ENCODE peak calls at places on chromosomes 6 and 20, in six cellular contexts. B is GM12878, E is Panc1, X is prostate gland, M is stomach, S is HepG2. K is an unnamed sample.

GRCh38 chr6:111838749-111839484 is 34.3 kb downstream of the FYN start:
- DNase-seq in B (no peak), E (no peak), X (no peak), M (no peak), S (no peak), K (no peak)

GRCh38 chr6:27495386-27496135 is 22.7 kb upstream of the ZNF184 start:
- DNase-seq in B (peak), E (peak), X (no peak), M (no peak), S (peak), K (no peak)

GRCh38 chr6:4370066-4370465 is 234.7 kb upstream of the ECI2 start:
- DNase-seq in B (no peak), E (no peak), X (no peak), M (no peak), S (no peak), K (no peak)

GRCh38 chr20:3747471-3747870 is 15.0 kb downstream of the HSPA12B start:
- DNase-seq in B (no peak), E (no peak), X (no peak), M (no peak), S (no peak), K (no peak)

GRCh38 chr20:50174456-50174855 is 16.2 kb upstream of the CEBPB start:
- DNase-seq in B (no peak), E (no peak), X (no peak), M (no peak), S (no peak), K (peak)

GRCh38 chr6:134176283-134176975 is 124.0 kb upstream of the SLC2A12 start:
- DNase-seq in B (no peak), E (no peak), X (peak), M (peak), S (no peak), K (no peak)

GRCh38 chr6:31541059-31541657 is 645 bp downstream of the DDX39B start:
- DNase-seq in B (no peak), E (no peak), X (peak), M (no peak), S (peak), K (no peak)

GRCh38 chr6:19754686-19755085 is 82.5 kb upstream of the ID4 start:
- DNase-seq in B (no peak), E (no peak), X (no peak), M (no peak), S (no peak), K (no peak)

GRCh38 chr20:37298190-37298939 is 8.9 kb downstream of the MANBAL start:
- DNase-seq in B (no peak), E (no peak), X (no peak), M (peak), S (no peak), K (no peak)

GRCh38 chr20:9043364-9043763 is 25.5 kb upstream of the PLCB4 start:
- DNase-seq in B (no peak), E (no peak), X (no peak), M (no peak), S (no peak), K (no peak)

GRCh38 chr6:24257282-24257681 is 100.6 kb downstream of the DCDC2 start:
- DNase-seq in B (no peak), E (no peak), X (no peak), M (no peak), S (peak), K (no peak)

GRCh38 chr6:169700296-169700695 is 1.5 kb downstream of the WDR27 start:
- DNase-seq in B (no peak), E (no peak), X (no peak), M (no peak), S (no peak), K (no peak)

GRCh38 chr6:75317503-75318206 is 33.1 kb upstream of the TMEM30A start:
- DNase-seq in B (no peak), E (no peak), X (no peak), M (no peak), S (no peak), K (no peak)

GRCh38 chr6:128290221-128290620 is 230.2 kb downstream of the PTPRK start:
- DNase-seq in B (no peak), E (no peak), X (no peak), M (no peak), S (no peak), K (no peak)

GRCh38 chr6:9025796-9026195 is 590.5 kb upstream of the SLC35B3 start:
- DNase-seq in B (no peak), E (no peak), X (no peak), M (no peak), S (no peak), K (no peak)

GRCh38 chr6:169427856-169428255 is 174.2 kb upstream of the THBS2 start:
- DNase-seq in B (no peak), E (no peak), X (no peak), M (no peak), S (no peak), K (no peak)

GRCh38 chr20:59020938-59021551 is 1.8 kb downstream of the TUBB1 start:
- DNase-seq in B (no peak), E (no peak), X (no peak), M (no peak), S (no peak), K (no peak)

GRCh38 chr6:160030103-160030502 is 61.2 kb downstream of the IGF2R start:
- DNase-seq in B (no peak), E (no peak), X (no peak), M (peak), S (no peak), K (peak)

GRCh38 chr6:148223424-148223842 is 119.2 kb upstream of the SASH1 start:
- DNase-seq in B (no peak), E (no peak), X (no peak), M (no peak), S (no peak), K (no peak)

GRCh38 chr6:142945446-142946180 is 637 bp upstream of the HIVEP2 start:
- DNase-seq in B (no peak), E (no peak), X (peak), M (peak), S (no peak), K (peak)

GRCh38 chr20:62027116-62027515 is 38.6 kb downstream of the TAF4 start:
- DNase-seq in B (no peak), E (no peak), X (no peak), M (no peak), S (no peak), K (no peak)

GRCh38 chr6:82371799-82372508 is 8.3 kb downstream of the TPBG start:
- DNase-seq in B (no peak), E (no peak), X (no peak), M (no peak), S (no peak), K (no peak)

GRCh38 chr6:136073216-136073615 is 176.9 kb downstream of the MTFR2 start:
- DNase-seq in B (no peak), E (no peak), X (no peak), M (no peak), S (no peak), K (no peak)

GRCh38 chr20:53708129-53708968 is 114.7 kb upstream of the ZNF217 start:
- DNase-seq in B (peak), E (no peak), X (no peak), M (no peak), S (no peak), K (no peak)

GRCh38 chr6:161434921-161435411 is 161.1 kb upstream of the AGPAT4 start:
- DNase-seq in B (no peak), E (no peak), X (peak), M (no peak), S (no peak), K (no peak)

GRCh38 chr6:149884215-149884614 is 13.7 kb downstream of the RAET1E start:
- DNase-seq in B (no peak), E (no peak), X (no peak), M (peak), S (no peak), K (no peak)

GRCh38 chr6:35485402-35485877 is 11.4 kb downstream of the TEAD3 start:
- DNase-seq in B (no peak), E (no peak), X (no peak), M (peak), S (no peak), K (no peak)
- H3K4me3 ChIP-seq in B (no peak), E (no peak), X (no peak), M (peak), S (no peak), K (peak)

DNA sequence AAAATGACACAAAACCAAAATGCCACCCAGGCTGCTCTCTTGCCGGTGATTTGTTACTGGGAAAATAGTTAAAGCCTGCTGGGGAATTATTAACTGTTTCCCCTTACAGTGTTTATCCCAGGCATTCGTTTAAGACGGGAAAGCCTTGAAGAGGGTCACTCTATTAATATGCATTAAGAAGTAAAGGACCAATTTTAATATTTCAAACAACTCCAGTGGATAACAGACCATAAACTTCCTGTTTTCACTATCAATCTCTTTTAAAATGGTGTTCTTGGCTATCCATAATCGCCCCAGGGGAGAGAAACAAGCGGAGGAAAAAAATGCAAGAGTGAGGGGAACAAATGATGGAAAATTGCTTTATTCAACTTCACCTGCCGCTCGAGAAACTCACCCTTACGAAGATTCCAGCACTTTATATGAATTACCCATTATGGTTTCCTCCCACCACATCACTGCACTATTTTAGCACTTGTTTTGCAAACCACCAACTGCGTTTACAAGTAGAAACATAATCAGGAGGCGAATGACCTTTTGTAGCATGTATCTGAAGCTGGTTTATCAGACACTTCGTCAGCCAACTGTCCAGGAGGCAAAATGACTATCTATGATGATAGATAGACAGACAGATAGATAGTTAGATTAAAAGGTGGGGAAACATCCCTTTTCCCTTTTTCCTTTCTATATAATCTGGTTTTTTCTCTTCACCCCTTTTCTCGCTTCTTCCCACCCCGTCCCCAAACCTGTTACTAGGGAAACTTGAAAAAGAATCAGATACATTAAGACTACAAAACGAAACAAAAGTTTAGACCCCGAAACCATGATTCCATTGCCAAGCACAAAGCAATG is 1.2 kb upstream of the ADGRB3 start:
- DNase-seq in B (no peak), E (no peak), X (no peak), M (no peak), S (no peak), K (no peak)
- TF ChIP-seq POLR2AphosphoS5 in B (no peak), E (no peak), X (no peak), M (no peak), S (no peak), K (no peak)

DNA sequence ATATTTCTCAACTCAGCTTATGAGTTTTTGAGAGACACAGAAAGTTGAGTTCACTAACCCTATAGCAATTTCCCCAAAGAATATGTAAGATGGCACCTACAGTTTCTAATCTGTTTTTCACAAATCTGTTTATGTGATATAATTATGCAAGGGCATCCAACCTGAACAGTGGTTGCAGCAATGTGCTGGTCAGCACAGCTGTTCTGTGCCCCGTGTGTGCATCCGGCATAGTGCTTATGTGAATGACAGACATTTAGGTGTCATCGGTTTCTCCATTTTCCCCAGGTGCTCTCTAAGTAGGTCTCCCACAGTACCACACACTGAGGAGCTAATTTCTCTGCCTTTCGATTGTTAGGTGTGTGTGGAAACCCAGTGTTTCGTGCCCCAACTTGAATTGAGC is 7.7 kb upstream of the BACH2 start:
- DNase-seq in B (no peak), E (no peak), X (no peak), M (no peak), S (no peak), K (no peak)
- TF ChIP-seq CTCF in B (no peak), E (no peak), X (no peak), M (no peak), S (no peak), K (no peak)

GRCh38 chr20:48821261-48821910 is 6.4 kb downstream of the PREX1 start:
- DNase-seq in B (no peak), E (no peak), X (no peak), M (no peak), S (no peak), K (no peak)
- H3K4me3 ChIP-seq in B (peak), E (no peak), X (no peak), M (no peak), S (no peak), K (no peak)

GRCh38 chr6:6703720-6704422 is 115.4 kb downstream of the LY86 start:
- DNase-seq in B (no peak), E (no peak), X (no peak), M (peak), S (no peak), K (no peak)
- TF ChIP-seq POLR2AphosphoS5 in B (no peak), E (no peak), X (no peak), M (no peak), S (no peak), K (no peak)

GRCh38 chr6:44002071-44002590 is 125.1 kb downstream of the MRPL14 start:
- DNase-seq in B (no peak), E (no peak), X (no peak), M (no peak), S (peak), K (no peak)

GRCh38 chr6:44004625-44005506 is 122.4 kb downstream of the MRPL14 start:
- DNase-seq in B (no peak), E (no peak), X (no peak), M (no peak), S (no peak), K (no peak)

GRCh38 chr6:44004136-44004535 is 123.1 kb downstream of the MRPL14 start:
- DNase-seq in B (no peak), E (no peak), X (no peak), M (no peak), S (no peak), K (no peak)

GRCh38 chr6:44002591-44003344 is 124.5 kb downstream of the MRPL14 start:
- DNase-seq in B (no peak), E (no peak), X (peak), M (peak), S (no peak), K (no peak)

DNA sequence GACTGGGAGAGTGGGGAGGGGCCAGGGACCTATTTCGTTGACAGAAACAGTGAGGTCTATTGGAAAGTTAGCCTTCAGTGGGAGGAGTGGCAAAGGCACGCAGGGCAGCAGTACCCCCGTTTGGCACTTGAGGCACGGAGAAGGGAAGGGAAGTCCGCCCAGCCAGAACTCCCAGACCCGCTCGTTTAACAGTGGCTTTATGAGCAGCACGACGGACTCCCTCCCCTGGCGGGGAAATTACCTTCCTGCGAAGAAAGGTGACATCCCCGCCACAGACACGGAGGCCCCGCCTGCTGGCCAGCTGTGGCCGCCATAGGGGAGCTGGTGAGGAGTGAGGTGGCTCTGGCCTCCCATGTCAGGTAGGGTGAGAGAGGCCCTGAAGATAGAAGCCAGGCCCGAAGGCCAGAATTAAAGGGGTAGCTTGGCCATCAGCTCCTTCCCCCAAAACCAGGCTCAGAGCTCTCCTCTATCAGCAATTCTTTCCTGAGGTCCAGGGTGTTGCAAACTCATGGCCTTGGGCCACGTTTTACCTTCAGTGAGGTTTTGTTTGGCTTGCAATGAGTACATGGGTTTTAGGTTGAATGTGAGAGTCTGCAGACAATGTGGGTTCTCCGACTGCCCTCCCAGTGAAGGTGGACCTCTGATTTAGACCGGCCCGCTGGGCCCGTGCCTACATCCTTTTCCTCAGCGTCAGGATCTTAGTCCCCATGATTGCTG is 123.7 kb downstream of the MRPL14 start:
- DNase-seq in B (no peak), E (no peak), X (no peak), M (no peak), S (no peak), K (no peak)
- TF ChIP-seq CTCF in B (peak), E (no peak), X (no peak), M (no peak), S (peak), K (no peak)

GRCh38 chr6:12014027-12014872 is 2.1 kb downstream of the HIVEP1 start:
- DNase-seq in B (no peak), E (no peak), X (no peak), M (no peak), S (no peak), K (no peak)
- H3K4me3 ChIP-seq in B (peak), E (no peak), X (no peak), M (peak), S (no peak), K (no peak)

DNA sequence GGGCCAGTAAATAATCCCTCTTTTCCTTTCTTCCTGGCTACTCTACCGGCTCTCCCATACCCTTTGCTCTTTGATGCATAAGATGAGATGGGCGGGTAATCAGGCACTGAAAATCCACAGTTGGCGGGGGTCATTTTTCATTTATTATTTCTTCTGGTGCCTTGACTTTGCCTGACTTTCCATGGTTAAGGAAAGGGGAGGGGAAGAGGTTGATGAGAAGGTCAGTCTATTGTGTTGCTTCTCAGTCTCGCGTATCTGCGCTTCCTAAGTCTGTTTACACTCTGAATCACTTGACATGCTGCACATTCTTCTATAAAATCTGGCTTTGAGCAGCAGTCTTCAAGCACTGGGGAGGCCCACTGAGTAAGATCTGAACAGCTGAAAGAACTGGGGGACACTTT is 121.1 kb upstream of the HDGFL1 start:
- DNase-seq in B (no peak), E (peak), X (no peak), M (no peak), S (no peak), K (no peak)
- TF ChIP-seq POLR2AphosphoS5 in B (no peak), E (no peak), X (no peak), M (no peak), S (no peak), K (no peak)

GRCh38 chr20:5397418-5397817 is 80.7 kb upstream of the PROKR2 start:
- DNase-seq in B (no peak), E (no peak), X (no peak), M (no peak), S (no peak), K (no peak)

GRCh38 chr20:5401277-5401676 is 84.5 kb upstream of the PROKR2 start:
- DNase-seq in B (no peak), E (no peak), X (no peak), M (no peak), S (no peak), K (no peak)

GRCh38 chr20:5400164-5400762 is 83.5 kb upstream of the PROKR2 start:
- DNase-seq in B (no peak), E (no peak), X (no peak), M (no peak), S (peak), K (no peak)

DNA sequence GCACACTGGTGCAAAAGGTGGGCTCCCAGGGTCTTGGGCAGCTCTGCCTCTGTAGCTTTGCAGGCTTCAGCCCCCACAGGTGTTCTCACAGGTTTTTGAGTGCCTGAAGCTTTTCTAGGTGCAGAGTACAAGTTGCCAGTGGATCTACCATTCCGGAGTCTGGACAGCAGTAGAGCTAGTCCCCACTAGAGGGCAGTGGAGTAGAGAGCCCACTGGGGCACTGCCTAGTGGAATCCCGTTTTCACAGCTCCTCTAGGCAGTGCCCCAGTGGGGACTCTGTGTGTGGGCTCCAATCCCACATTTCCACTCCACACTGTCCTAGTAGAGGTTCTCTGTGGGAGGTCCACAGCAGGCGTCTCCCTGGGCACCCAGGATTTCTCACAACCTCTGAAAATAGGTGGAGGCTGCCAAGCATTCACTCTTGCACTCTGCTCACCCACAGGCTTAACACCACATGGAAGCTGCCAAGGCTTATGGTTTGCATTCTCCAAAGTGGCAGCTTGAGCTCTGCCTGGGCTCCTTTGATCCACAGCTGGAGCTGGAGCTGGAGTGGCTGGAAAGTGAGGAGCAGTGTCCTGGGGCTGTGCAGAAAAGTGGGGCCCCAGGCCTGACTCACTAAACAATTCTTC is 86.3 kb upstream of the PROKR2 start:
- DNase-seq in B (no peak), E (peak), X (no peak), M (no peak), S (peak), K (peak)
- TF ChIP-seq CTCF in B (peak), E (peak), X (no peak), M (no peak), S (peak), K (no peak)

DNA sequence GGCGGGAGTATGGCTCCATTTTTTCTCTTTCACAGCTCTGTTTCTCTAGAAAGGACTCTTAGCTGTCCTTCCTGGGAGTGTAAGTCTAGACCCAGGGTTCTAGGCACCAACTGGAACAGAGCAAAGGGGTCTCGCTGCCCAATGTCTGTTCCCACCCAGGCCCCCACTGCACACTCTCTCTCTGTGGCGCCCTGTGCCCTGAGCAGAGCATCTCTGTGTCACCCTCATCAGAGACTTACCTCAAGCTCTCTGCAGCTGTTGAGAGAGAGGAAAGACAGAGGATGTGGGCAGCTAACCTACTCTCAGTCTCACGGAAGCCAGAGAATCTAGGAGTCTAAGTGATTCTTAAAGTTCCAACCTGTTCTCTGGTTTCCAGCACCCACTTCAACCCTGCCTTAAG is 9.5 kb downstream of the NCR2 start:
- DNase-seq in B (no peak), E (no peak), X (no peak), M (no peak), S (no peak), K (peak)
- H3K4me3 ChIP-seq in B (no peak), E (no peak), X (no peak), M (no peak), S (no peak), K (no peak)

K was measured in esophagus muscularis mucosa.